ENCODE peak calls at places on chromosomes 1 and 21, in four cellular contexts. Z is neural progenitor cell, S is GM23338, Y is cardiac fibroblast. I is an unnamed sample.

GRCh38 chr21:31372176-31372765 is 28.2 kb upstream of the TIAM1 start:
- DNase-seq in Z (no peak), S (no peak), Y (no peak), I (no peak)

GRCh38 chr1:89525169-89525855 is 683 bp downstream of the LRRC8B start:
- DNase-seq in Z (peak; percentile 54), S (peak; percentile 73), Y (no peak), I (peak; percentile 44)

GRCh38 chr1:33219886-33220661 is 36.2 kb upstream of the ZNF362 start:
- DNase-seq in Z (no peak), S (peak; percentile 16), Y (no peak), I (no peak)

GRCh38 chr1:34681481-34682451 is 73.1 kb upstream of the GJB5 start:
- DNase-seq in Z (peak; percentile 62), S (peak; percentile 90), Y (peak; percentile 45), I (peak; percentile 44)

GRCh38 chr1:231053493-231054162 is 13.6 kb upstream of the FAM89A start:
- DNase-seq in Z (no peak), S (no peak), Y (peak; percentile 88), I (peak; percentile 88)

GRCh38 chr1:237562247-237562823 is 328.4 kb downstream of the ZP4 start:
- DNase-seq in Z (peak; percentile 90), S (peak; percentile 96), Y (peak; percentile 78), I (no peak)

GRCh38 chr1:119569095-119569494 is 62.1 kb downstream of the HSD3B1 start:
- DNase-seq in Z (no peak), S (no peak), Y (no peak), I (no peak)

GRCh38 chr21:43937898-43938309 is 72.9 kb downstream of the AGPAT3 start:
- DNase-seq in Z (no peak), S (no peak), Y (no peak), I (no peak)

GRCh38 chr1:30506785-30507312 is 216.5 kb downstream of the MATN1 start:
- DNase-seq in Z (no peak), S (no peak), Y (no peak), I (peak; percentile 28)

GRCh38 chr1:231170875-231171274 is 9.0 kb downstream of the TRIM67 start:
- DNase-seq in Z (no peak), S (peak; percentile 71), Y (no peak), I (no peak)

GRCh38 chr1:147292635-147293251 is 50.3 kb downstream of the CHD1L start:
- DNase-seq in Z (no peak), S (no peak), Y (peak; percentile 75), I (no peak)

GRCh38 chr1:172120381-172120780 is 279.1 kb downstream of the DNM3 start:
- DNase-seq in Z (no peak), S (no peak), Y (no peak), I (no peak)

GRCh38 chr1:237568955-237569354 is 321.8 kb downstream of the ZP4 start:
- DNase-seq in Z (no peak), S (no peak), Y (no peak), I (no peak)

GRCh38 chr1:174623640-174624039 is 175.9 kb downstream of the GPR52 start:
- DNase-seq in Z (no peak), S (no peak), Y (no peak), I (no peak)

GRCh38 chr1:175548774-175549173 is 194.6 kb downstream of the TNR start:
- DNase-seq in Z (no peak), S (no peak), Y (peak; percentile 88), I (peak; percentile 55)

GRCh38 chr1:34164510-34165381 is at the start of gene CSMD2:
- DNase-seq in Z (peak; percentile 88), S (peak; percentile 85), Y (peak; percentile 53), I (peak; percentile 55)

GRCh38 chr1:52668711-52669110 is 29.4 kb downstream of the COA7 start:
- DNase-seq in Z (no peak), S (no peak), Y (no peak), I (peak; percentile 31)

GRCh38 chr1:203629509-203630082 is 3.0 kb downstream of the ATP2B4 start:
- DNase-seq in Z (peak; percentile 80), S (peak; percentile 74), Y (peak; percentile 61), I (peak; percentile 59)

GRCh38 chr1:115337276-115337632 is 795 bp downstream of the NGF start:
- DNase-seq in Z (no peak), S (no peak), Y (no peak), I (no peak)

GRCh38 chr1:171155484-171155883 is 29.6 kb upstream of the FMO2 start:
- DNase-seq in Z (no peak), S (no peak), Y (no peak), I (no peak)

GRCh38 chr1:7052701-7053100 is 267.4 kb downstream of the CAMTA1 start:
- DNase-seq in Z (no peak), S (no peak), Y (no peak), I (no peak)

GRCh38 chr1:115807723-115808122 is 33.2 kb downstream of the NHLH2 start:
- DNase-seq in Z (peak; percentile 88), S (peak; percentile 97), Y (peak; percentile 83), I (peak; percentile 56)

GRCh38 chr1:62784509-62785365 is 805 bp downstream of the ATG4C start:
- DNase-seq in Z (no peak), S (no peak), Y (peak; percentile 21), I (no peak)

GRCh38 chr21:14522689-14523088 is 23.4 kb downstream of the SAMSN1 start:
- DNase-seq in Z (no peak), S (no peak), Y (no peak), I (no peak)

GRCh38 chr1:197776348-197777082 is 1.2 kb upstream of the DENND1B start:
- DNase-seq in Z (no peak), S (no peak), Y (peak; percentile 33), I (no peak)

GRCh38 chr1:204560590-204560989 is 44.4 kb downstream of the MDM4 start:
- DNase-seq in Z (no peak), S (peak; percentile 54), Y (no peak), I (no peak)

GRCh38 chr1:6504887-6505286 is 13.4 kb upstream of the PLEKHG5 start:
- DNase-seq in Z (no peak), S (no peak), Y (no peak), I (no peak)

GRCh38 chr1:68230901-68231626 is 1.3 kb downstream of the WLS start:
- DNase-seq in Z (peak; percentile 15), S (peak; percentile 8), Y (no peak), I (no peak)

GRCh38 chr1:21843208-21843607 is 31.1 kb downstream of the LDLRAD2 start:
- DNase-seq in Z (no peak), S (no peak), Y (no peak), I (no peak)

GRCh38 chr1:72062584-72062983 is 219.8 kb downstream of the NEGR1 start:
- DNase-seq in Z (no peak), S (no peak), Y (peak; percentile 15), I (no peak)

GRCh38 chr1:151352001-151352718 is 5.1 kb upstream of the RFX5 start:
- DNase-seq in Z (no peak), S (no peak), Y (peak; percentile 52), I (peak; percentile 46)

GRCh38 chr1:173717238-173717637 is 2.5 kb downstream of the KLHL20 start:
- DNase-seq in Z (no peak), S (no peak), Y (no peak), I (no peak)

GRCh38 chr1:112536561-112536960 is 27.8 kb downstream of the WNT2B start:
- DNase-seq in Z (no peak), S (no peak), Y (peak; percentile 79), I (no peak)

GRCh38 chr1:225044258-225044657 is 114.8 kb downstream of the DNAH14 start:
- DNase-seq in Z (no peak), S (no peak), Y (peak; percentile 13), I (no peak)

GRCh38 chr1:55986003-55986402 is 593.4 kb downstream of the PLPP3 start:
- DNase-seq in Z (no peak), S (no peak), Y (peak; percentile 69), I (no peak)

GRCh38 chr21:42525228-42525604 is 11.6 kb downstream of the SLC37A1 start:
- DNase-seq in Z (peak; percentile 54), S (peak; percentile 37), Y (no peak), I (no peak)
- H3K4me3 ChIP-seq in Z (peak overlapping the region; percentile 30), S (peak overlapping the region; percentile 36), Y (no peak overlapping the region), I (no peak overlapping the region)

GRCh38 chr1:11651017-11651416 is 3.2 kb downstream of the FBXO2 start:
- DNase-seq in Z (no peak), S (no peak), Y (no peak), I (no peak)

GRCh38 chr1:11649624-11650330 is 4.5 kb downstream of the FBXO2 start:
- DNase-seq in Z (no peak), S (no peak), Y (no peak), I (peak; percentile 37)

GRCh38 chr1:11649237-11649623 is 5.0 kb downstream of the FBXO2 start:
- DNase-seq in Z (no peak), S (no peak), Y (no peak), I (no peak)

GRCh38 chr1:11648732-11649158 is 5.5 kb downstream of the FBXO2 start:
- DNase-seq in Z (peak; percentile 62), S (peak; percentile 79), Y (no peak), I (no peak)

DNA sequence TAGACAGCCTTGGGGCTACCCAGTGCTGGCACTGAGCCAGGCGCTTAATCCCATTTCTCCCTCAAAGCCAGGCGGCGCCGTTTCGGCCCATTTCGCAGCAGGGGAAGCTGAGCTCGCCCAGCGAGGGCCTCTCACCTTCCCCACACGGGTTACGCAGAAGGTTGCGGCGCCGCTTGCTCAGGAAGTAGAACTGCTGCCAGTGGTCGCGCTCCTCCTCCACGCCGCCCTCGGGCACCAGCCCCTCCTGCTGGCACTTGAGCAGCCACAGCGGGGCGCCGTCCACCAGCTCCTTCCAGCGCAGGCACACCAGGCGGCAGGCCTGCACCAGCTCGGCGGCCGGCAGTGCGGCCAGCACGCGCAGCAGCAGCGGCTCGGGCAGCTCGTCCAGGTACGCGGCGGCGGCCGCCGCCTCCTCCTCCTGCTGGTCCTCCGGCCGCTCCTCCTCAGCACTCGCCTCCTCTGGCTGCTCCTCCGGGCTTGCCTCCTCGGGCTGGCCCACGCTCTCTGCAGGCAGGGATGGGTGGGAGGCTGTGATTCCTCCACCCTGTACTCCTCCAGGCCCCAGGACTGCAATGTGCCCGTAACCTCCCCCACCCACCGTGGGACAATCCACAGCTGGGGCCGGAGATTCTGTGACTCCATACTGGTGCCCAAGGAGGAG is 3.8 kb downstream of the FBXO2 start:
- DNase-seq in Z (peak; percentile 90), S (peak; percentile 84), Y (peak; percentile 78), I (peak; percentile 67)
- H3K4me3 ChIP-seq in Z (peak overlapping the region; percentile 16), S (peak overlapping the region; percentile 43), Y (peak overlapping the region; percentile 11), I (no peak overlapping the region)

DNA sequence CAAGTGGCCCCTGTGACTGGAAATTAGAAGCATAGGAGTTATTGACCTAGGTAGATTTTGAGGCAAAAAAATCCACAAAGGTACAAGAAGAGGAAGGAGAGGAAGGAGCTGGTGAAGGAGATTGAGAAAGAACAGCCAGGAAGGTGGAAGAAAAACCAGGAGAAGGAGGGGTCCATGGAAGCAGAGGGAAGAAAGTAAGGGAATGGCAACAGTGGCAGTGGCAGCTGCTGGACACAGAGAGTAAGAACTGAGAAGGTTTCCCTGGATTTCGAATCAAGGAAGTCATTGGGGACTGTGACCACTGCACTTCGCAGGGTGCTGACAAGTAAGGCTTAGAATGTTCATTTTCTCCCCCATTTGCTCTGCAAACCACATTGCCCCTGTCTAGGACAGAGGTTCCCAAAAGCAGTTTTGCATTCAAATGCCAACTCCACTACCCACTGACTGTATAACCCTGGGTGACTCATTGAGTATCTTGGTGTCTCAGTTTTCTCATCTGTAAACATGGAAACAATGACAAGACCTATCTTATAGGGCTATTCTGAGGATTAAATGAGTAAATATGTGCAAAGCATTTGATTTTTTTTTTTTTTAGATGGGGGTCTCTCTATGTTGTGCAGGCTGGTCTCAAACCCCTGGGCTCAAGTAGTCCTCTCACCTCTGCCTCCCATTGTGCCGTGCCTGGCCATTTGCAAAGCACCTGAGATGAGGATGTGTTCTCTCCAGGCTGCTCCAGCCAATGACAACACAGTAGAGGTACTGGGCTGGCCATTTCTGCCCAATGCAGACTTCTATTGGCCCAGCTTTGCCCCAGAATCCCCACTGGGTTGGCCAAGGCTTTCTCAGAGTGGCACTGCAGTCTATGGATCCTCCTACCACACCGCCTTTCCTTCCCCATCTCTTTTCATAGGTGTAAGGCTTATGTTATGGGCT is 9.3 kb upstream of the CAPN2 start:
- DNase-seq in Z (no peak), S (no peak), Y (no peak), I (no peak)
- H3K4me3 ChIP-seq in Z (no peak overlapping the region), S (no peak overlapping the region), Y (no peak overlapping the region), I (no peak overlapping the region)

GRCh38 chr1:153536618-153537375 is 1.0 kb upstream of the S100A6 start:
- DNase-seq in Z (no peak), S (no peak), Y (no peak), I (no peak)
- H3K4me3 ChIP-seq in Z (no peak overlapping the region), S (peak overlapping the region; percentile 63), Y (peak overlapping the region; percentile 94), I (peak overlapping the region; percentile 18)

I was measured in adrenal gland.